ENCODE peak calls at places on chromosomes 13 and 19, in seven cellular contexts. O, I, Y, J, C, A and S are unnamed samples.

GRCh38 chr19:49056101-49056901 is 1.2 kb downstream of the CGB7 start:
- DNase-seq in O (no peak), I (peak; percentile 20), Y (peak; percentile 87), J (peak; percentile 70), C (no peak), A (peak; percentile 25), S (no peak)

GRCh38 chr19:55383279-55383788 is 758 bp downstream of the TMEM238 start:
- DNase-seq in O (no peak), I (no peak), Y (no peak), J (no peak), C (no peak), A (no peak), S (no peak)

GRCh38 chr19:13347351-13347750 is 158.9 kb downstream of the CACNA1A start:
- DNase-seq in O (no peak), I (no peak), Y (no peak), J (no peak), C (no peak), A (no peak), S (no peak)

GRCh38 chr19:13839938-13840750 is 36.8 kb upstream of the NANOS3 start:
- DNase-seq in O (no peak), I (no peak), Y (no peak), J (peak; percentile 81), C (no peak), A (no peak), S (no peak)

GRCh38 chr19:43658001-43658400 is 12.0 kb downstream of the PLAUR start:
- DNase-seq in O (no peak), I (no peak), Y (no peak), J (no peak), C (no peak), A (no peak), S (no peak)

GRCh38 chr13:40187324-40187795 is 479.1 kb downstream of the FOXO1 start:
- DNase-seq in O (no peak), I (no peak), Y (no peak), J (no peak), C (no peak), A (no peak), S (peak; percentile 98)

GRCh38 chr19:49637865-49638350 is 2.0 kb downstream of the RRAS start:
- DNase-seq in O (peak; percentile 95), I (peak; percentile 75), Y (peak; percentile 64), J (peak; percentile 87), C (no peak), A (peak; percentile 87), S (no peak)

GRCh38 chr19:42292963-42293362 is 9.0 kb upstream of the PRR19 start:
- DNase-seq in O (no peak), I (no peak), Y (no peak), J (no peak), C (no peak), A (no peak), S (no peak)

GRCh38 chr13:98172570-98173405 is 4.3 kb downstream of the RNF113B start:
- DNase-seq in O (no peak), I (peak; percentile 49), Y (no peak), J (no peak), C (no peak), A (no peak), S (no peak)

GRCh38 chr13:47794963-47795362 is 206.1 kb downstream of the SUCLA2 start:
- DNase-seq in O (no peak), I (peak; percentile 5), Y (no peak), J (no peak), C (no peak), A (no peak), S (peak; percentile 20)

GRCh38 chr19:49816616-49817015 is 1.5 kb upstream of the MED25 start:
- DNase-seq in O (no peak), I (no peak), Y (no peak), J (peak; percentile 56), C (no peak), A (no peak), S (no peak)

GRCh38 chr19:30361721-30362120 is 10.5 kb upstream of the ZNF536 start:
- DNase-seq in O (no peak), I (no peak), Y (no peak), J (no peak), C (no peak), A (no peak), S (no peak)

GRCh38 chr19:56942749-56943148 is 102.2 kb upstream of the PEG3 start:
- DNase-seq in O (no peak), I (no peak), Y (peak; percentile 25), J (peak; percentile 65), C (no peak), A (no peak), S (no peak)

GRCh38 chr13:91247768-91248167 is 99.7 kb upstream of the MIR17HG start:
- DNase-seq in O (no peak), I (peak; percentile 15), Y (no peak), J (no peak), C (no peak), A (no peak), S (no peak)

GRCh38 chr19:5129691-5130090 is 160.8 kb downstream of the KDM4B start:
- DNase-seq in O (no peak), I (no peak), Y (no peak), J (no peak), C (no peak), A (no peak), S (no peak)

GRCh38 chr19:5130371-5131030 is 161.6 kb downstream of the KDM4B start:
- DNase-seq in O (no peak), I (no peak), Y (no peak), J (no peak), C (no peak), A (no peak), S (no peak)

GRCh38 chr19:5127710-5128109 is 158.8 kb downstream of the KDM4B start:
- DNase-seq in O (no peak), I (no peak), Y (no peak), J (no peak), C (no peak), A (no peak), S (no peak)

GRCh38 chr19:5128251-5128931 is 159.5 kb downstream of the KDM4B start:
- DNase-seq in O (no peak), I (peak; percentile 59), Y (peak; percentile 59), J (no peak), C (no peak), A (peak; percentile 39), S (no peak)

GRCh38 chr19:5128932-5129389 is 160.0 kb downstream of the KDM4B start:
- DNase-seq in O (no peak), I (peak; percentile 16), Y (no peak), J (no peak), C (no peak), A (no peak), S (no peak)
- H3K4me3 ChIP-seq in O (no peak overlapping the region), I (no peak overlapping the region), Y (no peak overlapping the region), J (no peak overlapping the region), C (peak overlapping the region; percentile 15), A (no peak overlapping the region), S (no peak overlapping the region)

GRCh38 chr19:9935409-9936062 is 779 bp downstream of the OLFM2 start:
- DNase-seq in O (no peak), I (no peak), Y (peak; percentile 25), J (no peak), C (no peak), A (no peak), S (no peak)

GRCh38 chr19:9937001-9937411 is 691 bp upstream of the OLFM2 start:
- DNase-seq in O (no peak), I (no peak), Y (peak; percentile 53), J (no peak), C (no peak), A (no peak), S (no peak)

GRCh38 chr19:9934132-9934950 is 2.0 kb downstream of the OLFM2 start:
- DNase-seq in O (no peak), I (peak; percentile 66), Y (peak; percentile 91), J (peak; percentile 72), C (no peak), A (peak; percentile 49), S (peak; percentile 73)

GRCh38 chr19:9939301-9939913 is 3.1 kb upstream of the OLFM2 start:
- DNase-seq in O (no peak), I (peak; percentile 39), Y (peak; percentile 36), J (no peak), C (no peak), A (no peak), S (no peak)

DNA sequence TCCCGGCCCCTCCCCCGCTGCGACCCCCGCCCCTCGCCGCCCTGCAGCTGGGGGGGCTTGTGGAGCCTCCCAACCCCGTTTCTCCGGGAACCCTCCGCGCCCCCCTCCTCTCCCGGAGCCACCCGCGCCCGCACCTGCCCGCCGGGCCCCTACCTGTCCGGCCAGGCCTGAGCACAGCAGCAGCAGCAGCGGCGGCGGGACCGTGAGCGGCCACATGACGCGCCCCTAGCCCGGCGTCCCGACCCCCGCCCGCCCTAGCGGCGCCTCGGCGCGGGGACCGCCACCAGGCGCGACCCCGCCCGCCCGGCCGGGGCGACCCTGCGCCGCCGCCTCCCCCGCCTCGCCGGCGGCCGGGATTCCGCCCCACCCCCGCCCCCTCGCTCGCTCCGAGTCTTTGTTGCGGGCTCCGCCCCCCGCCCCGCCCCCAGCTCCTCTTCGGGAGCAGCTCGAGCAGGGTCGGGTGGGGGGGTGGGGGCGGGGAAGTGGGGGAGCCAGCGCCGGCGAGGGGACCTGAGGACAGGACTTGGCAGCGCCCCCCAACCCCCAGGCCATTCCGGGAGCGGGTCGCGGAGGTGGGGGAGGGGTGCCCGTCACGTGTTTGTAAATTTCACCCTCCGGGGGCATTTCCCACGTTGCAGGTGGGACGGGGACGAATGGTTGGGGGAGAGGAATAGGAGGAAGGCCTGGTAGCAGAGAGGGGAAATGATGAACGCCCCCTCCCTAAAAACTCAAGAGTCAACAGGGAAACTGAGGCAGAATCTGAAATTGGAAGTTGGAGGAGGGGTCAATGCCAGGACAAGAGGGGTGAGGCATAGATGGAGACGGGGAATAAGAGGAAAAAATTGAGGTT is at the start of gene OLFM2:
- DNase-seq in O (no peak), I (no peak), Y (peak; percentile 90), J (no peak), C (no peak), A (no peak), S (peak; percentile 16)
- H3K4me3 ChIP-seq in O (peak within 1 kb of the TSS; percentile 46), I (no peak within 1 kb of the TSS), Y (peak within 1 kb of the TSS; percentile 91), J (peak within 1 kb of the TSS; percentile 40), C (peak within 1 kb of the TSS; percentile 67), A (peak within 1 kb of the TSS; percentile 52), S (peak within 1 kb of the TSS; percentile 40)

GRCh38 chr19:4058696-4059492 is 7.8 kb downstream of the ZBTB7A start:
- DNase-seq in O (no peak), I (no peak), Y (no peak), J (peak; percentile 59), C (no peak), A (no peak), S (no peak)
- H3K4me3 ChIP-seq in O (peak overlapping the region; percentile 99), I (peak overlapping the region; percentile 9), Y (no peak overlapping the region), J (peak overlapping the region; percentile 43), C (peak overlapping the region; percentile 100), A (peak overlapping the region; percentile 100), S (no peak overlapping the region)

GRCh38 chr19:11335449-11336146 is 3.9 kb downstream of the RAB3D start:
- DNase-seq in O (no peak), I (no peak), Y (no peak), J (no peak), C (no peak), A (no peak), S (no peak)

GRCh38 chr19:11337080-11337479 is 2.4 kb downstream of the RAB3D start:
- DNase-seq in O (no peak), I (no peak), Y (no peak), J (no peak), C (no peak), A (no peak), S (no peak)

GRCh38 chr19:11339254-11340098 is at the start of gene RAB3D:
- DNase-seq in O (peak; percentile 97), I (peak; percentile 90), Y (peak; percentile 96), J (peak; percentile 95), C (peak; percentile 51), A (peak; percentile 85), S (peak; percentile 82)

GRCh38 chr19:11338569-11339253 is 746 bp downstream of the RAB3D start:
- DNase-seq in O (no peak), I (no peak), Y (no peak), J (peak; percentile 60), C (no peak), A (no peak), S (no peak)

GRCh38 chr19:11338164-11338563 is 1.3 kb downstream of the RAB3D start:
- DNase-seq in O (no peak), I (no peak), Y (no peak), J (no peak), C (no peak), A (no peak), S (no peak)
- H3K4me3 ChIP-seq in O (peak overlapping the region; percentile 86), I (no peak overlapping the region), Y (no peak overlapping the region), J (peak overlapping the region; percentile 92), C (peak overlapping the region; percentile 88), A (peak overlapping the region; percentile 84), S (no peak overlapping the region)